ENCODE peak calls at places on chromosome 6, in four cellular contexts. G is heart right ventricle, W is T-cell, D is MCF 10A. H is an unnamed sample.

GRCh38 chr6:115545410-115545986 is 515.2 kb downstream of the FRK start:
- DNase-seq in G (peak; percentile 3), W (no peak), D (no peak), H (peak; percentile 80)

GRCh38 chr6:134816780-134817179 is 133.1 kb downstream of the ALDH8A1 start:
- DNase-seq in G (no peak), W (no peak), D (peak; percentile 21), H (no peak)

GRCh38 chr6:31579546-31580445 is 2.4 kb downstream of the LTB start:
- DNase-seq in G (no peak), W (no peak), D (no peak), H (no peak)

GRCh38 chr6:42229720-42230119 is 12.1 kb upstream of the MRPS10 start:
- DNase-seq in G (no peak), W (no peak), D (no peak), H (no peak)

GRCh38 chr6:136761227-136761922 is 30.9 kb downstream of the MAP3K5 start:
- DNase-seq in G (peak; percentile 38), W (peak; percentile 26), D (no peak), H (no peak)

GRCh38 chr6:170295519-170296422 is 4.9 kb upstream of the DLL1 start:
- DNase-seq in G (no peak), W (peak; percentile 47), D (peak; percentile 34), H (no peak)

GRCh38 chr6:10633216-10633615 is 61.2 kb downstream of the C6orf52 start:
- DNase-seq in G (no peak), W (peak; percentile 4), D (peak; percentile 86), H (no peak)

GRCh38 chr6:162178666-162179065 is 548.9 kb downstream of the PRKN start:
- DNase-seq in G (no peak), W (no peak), D (no peak), H (no peak)

GRCh38 chr6:27873101-27874030 is 38.8 kb downstream of the OR2B2 start:
- DNase-seq in G (peak; percentile 48), W (peak; percentile 65), D (peak; percentile 73), H (no peak)

GRCh38 chr6:122126894-122127293 is 272.6 kb upstream of the HSF2 start:
- DNase-seq in G (no peak), W (no peak), D (no peak), H (no peak)